ENCODE peak calls at places on chromosomes 7 and 10, in nine cellular contexts. Q is heart left ventricle; I is transverse colon; J is tibial artery; E is astrocyte; F is fibroblast of lung; G is psoas muscle; D is upper lobe of right lung; C is CD8-positive, alpha-beta T cell. U is an unnamed sample. For H3K4me1, the result is how much of the 10 kb centered on the place peaks cover.

GRCh38 chr7:47194516-47194915 is 387.4 kb downstream of the TNS3 start:
- DNase-seq in Q (no peak), I (no peak), J (no peak), E (no peak), F (no peak), G (no peak), D (no peak), C (no peak), U (no peak)

GRCh38 chr10:81874878-81875679 is at the start of gene NRG3:
- DNase-seq in Q (no peak), I (no peak), J (no peak), E (no peak), F (no peak), G (no peak), D (peak), C (no peak), U (no peak)

GRCh38 chr7:691361-692045 is 35.0 kb upstream of the DNAAF5 start:
- DNase-seq in Q (no peak), I (no peak), J (peak), E (no peak), F (no peak), G (no peak), D (peak), C (no peak), U (no peak)

GRCh38 chr7:131007439-131008330 is 273.7 kb upstream of the KLF14 start:
- DNase-seq in Q (peak), I (peak), J (no peak), E (peak), F (peak), G (peak), D (no peak), C (no peak), U (peak)

GRCh38 chr10:112363696-112364688 is 9.9 kb upstream of the ACSL5 start:
- DNase-seq in Q (no peak), I (peak), J (no peak), E (no peak), F (no peak), G (no peak), D (no peak), C (no peak), U (peak)

GRCh38 chr10:58577394-58577793 is 64.7 kb downstream of the BICC1 start:
- DNase-seq in Q (no peak), I (no peak), J (no peak), E (peak), F (peak), G (no peak), D (no peak), C (no peak), U (no peak)

GRCh38 chr10:132387723-132388210 is 9.2 kb upstream of the PWWP2B start:
- DNase-seq in Q (peak), I (peak), J (peak), E (no peak), F (peak), G (peak), D (peak), C (peak), U (peak)

GRCh38 chr10:69676301-69676700 is 46.3 kb downstream of the FAM241B start:
- DNase-seq in Q (no peak), I (no peak), J (no peak), E (no peak), F (no peak), G (no peak), D (peak), C (no peak), U (no peak)

GRCh38 chr7:45157653-45158401 is at the start of gene RAMP3:
- DNase-seq in Q (no peak), I (no peak), J (peak), E (no peak), F (no peak), G (peak), D (peak), C (no peak), U (peak)

GRCh38 chr10:33352154-33352553 is 17.7 kb upstream of the NRP1 start:
- DNase-seq in Q (no peak), I (no peak), J (no peak), E (peak), F (peak), G (no peak), D (no peak), C (no peak), U (no peak)

GRCh38 chr7:93720106-93720505 is 145.6 kb upstream of the CALCR start:
- DNase-seq in Q (no peak), I (no peak), J (no peak), E (no peak), F (no peak), G (no peak), D (no peak), C (no peak), U (no peak)

GRCh38 chr7:93711926-93712325 is 137.4 kb upstream of the CALCR start:
- DNase-seq in Q (no peak), I (no peak), J (no peak), E (no peak), F (no peak), G (no peak), D (no peak), C (no peak), U (no peak)

GRCh38 chr7:93717217-93717900 is 142.8 kb upstream of the CALCR start:
- DNase-seq in Q (no peak), I (no peak), J (no peak), E (peak), F (peak), G (no peak), D (no peak), C (no peak), U (no peak)

GRCh38 chr7:93719546-93719945 is 145.0 kb upstream of the CALCR start:
- DNase-seq in Q (no peak), I (no peak), J (no peak), E (peak), F (peak), G (no peak), D (no peak), C (no peak), U (no peak)

DNA sequence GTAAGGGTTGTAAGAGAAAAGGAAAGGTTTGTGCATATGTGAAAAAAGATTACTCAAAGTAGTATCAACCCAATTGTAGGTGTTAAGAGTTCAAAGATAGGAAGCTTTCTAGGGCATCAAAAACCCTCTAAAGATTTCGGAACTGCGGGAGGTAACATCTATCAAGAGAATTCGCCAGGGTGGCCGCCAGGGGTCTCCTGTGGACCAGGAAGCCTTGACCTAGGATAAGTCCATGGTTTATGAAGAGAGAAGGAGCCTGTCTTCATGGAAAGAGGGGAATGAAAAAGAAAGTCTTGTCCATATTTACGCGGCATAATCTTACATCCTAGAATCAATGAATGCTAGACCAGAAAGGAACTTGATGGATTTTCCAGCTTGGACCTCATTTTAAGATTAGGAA is 140.7 kb upstream of the CALCR start:
- DNase-seq in Q (peak), I (peak), J (peak), E (peak), F (peak), G (peak), D (peak), C (no peak), U (peak)
- TF ChIP-seq CTCF in Q (peak), I (peak), J (peak), E (peak), F (peak), G (peak), D (peak), C (no peak), U (no peak)

GRCh38 chr7:157299613-157300405 is 37.0 kb upstream of the DNAJB6 start:
- DNase-seq in Q (no peak), I (no peak), J (no peak), E (no peak), F (peak), G (no peak), D (no peak), C (peak), U (peak)
- H3K4me1 ChIP-seq in Q (under half), I (under half), J (under half), E (under half), F (under half), G (under half), D (under half), C (under half), U (under half)

GRCh38 chr10:119208553-119208940 is 1.2 kb downstream of the GRK5 start:
- DNase-seq in Q (no peak), I (no peak), J (no peak), E (no peak), F (peak), G (no peak), D (no peak), C (no peak), U (no peak)

GRCh38 chr10:119209050-119209735 is 1.8 kb downstream of the GRK5 start:
- DNase-seq in Q (peak), I (peak), J (peak), E (peak), F (peak), G (peak), D (peak), C (peak), U (no peak)

GRCh38 chr10:119210633-119211032 is 3.3 kb downstream of the GRK5 start:
- DNase-seq in Q (no peak), I (no peak), J (no peak), E (no peak), F (no peak), G (no peak), D (no peak), C (no peak), U (no peak)

GRCh38 chr10:119211176-119211575 is 3.8 kb downstream of the GRK5 start:
- DNase-seq in Q (no peak), I (no peak), J (no peak), E (peak), F (peak), G (no peak), D (no peak), C (no peak), U (no peak)

GRCh38 chr10:119209736-119210355 is 2.5 kb downstream of the GRK5 start:
- DNase-seq in Q (no peak), I (no peak), J (peak), E (no peak), F (peak), G (no peak), D (no peak), C (no peak), U (no peak)
- TF ChIP-seq CTCF in Q (no peak), I (no peak), J (peak), E (no peak), F (no peak), G (no peak), D (no peak), C (peak), U (no peak)

GRCh38 chr7:82317760-82318159 is 125.8 kb downstream of the CACNA2D1 start:
- DNase-seq in Q (no peak), I (no peak), J (no peak), E (no peak), F (no peak), G (no peak), D (no peak), C (no peak), U (no peak)

GRCh38 chr7:82317257-82317721 is 126.3 kb downstream of the CACNA2D1 start:
- DNase-seq in Q (no peak), I (no peak), J (no peak), E (no peak), F (no peak), G (no peak), D (no peak), C (no peak), U (no peak)

GRCh38 chr7:82313269-82313668 is 130.3 kb downstream of the CACNA2D1 start:
- DNase-seq in Q (no peak), I (no peak), J (no peak), E (no peak), F (no peak), G (no peak), D (no peak), C (no peak), U (no peak)

GRCh38 chr7:82312646-82313045 is 130.9 kb downstream of the CACNA2D1 start:
- DNase-seq in Q (no peak), I (no peak), J (no peak), E (no peak), F (no peak), G (no peak), D (no peak), C (no peak), U (no peak)
- H3K4me1 ChIP-seq in Q (under half), I (under half), J (under half), E (under half), F (under half), G (under half), D (under half), C (under half), U (under half)